ENCODE peak calls at places on chromosomes 12 and 14, in ten cellular contexts. One of them, this sample, is unnamed.

GRCh38 chr12:549476-550082 is 89.8 kb downstream of the B4GALNT3 start:
- DNase-seq in mammary epithelial cell: no peak
- DNase-seq in right atrium auricular region: no peak
- DNase-seq in A549: no peak
- DNase-seq in tibial artery: peak; percentile 49
- DNase-seq in hepatocyte: no peak
- DNase-seq in heart right ventricle: no peak
- DNase-seq in left ventricle myocardium inferior: no peak
- DNase-seq in lower lobe of right lung: no peak
- DNase-seq in kidney: no peak
- DNase-seq in this sample: no peak

GRCh38 chr14:63727736-63728728 is at the start of gene SGPP1:
- DNase-seq in lower lobe of right lung: peak; percentile 88
- DNase-seq in kidney: peak; percentile 93
- DNase-seq in left ventricle myocardium inferior: peak; percentile 84
- DNase-seq in heart right ventricle: peak; percentile 77
- DNase-seq in tibial artery: peak; percentile 83
- DNase-seq in mammary epithelial cell: peak; percentile 68
- DNase-seq in right atrium auricular region: peak; percentile 75
- DNase-seq in A549: peak; percentile 85
- DNase-seq in hepatocyte: peak; percentile 87
- DNase-seq in this sample: peak; percentile 74

GRCh38 chr12:5459051-5459782 is 27.3 kb downstream of the NTF3 start:
- DNase-seq in tibial artery: peak; percentile 10
- DNase-seq in A549: no peak
- DNase-seq in hepatocyte: no peak
- DNase-seq in right atrium auricular region: no peak
- DNase-seq in kidney: no peak
- DNase-seq in mammary epithelial cell: no peak
- DNase-seq in left ventricle myocardium inferior: no peak
- DNase-seq in lower lobe of right lung: no peak
- DNase-seq in heart right ventricle: no peak
- DNase-seq in this sample: no peak

GRCh38 chr14:64736271-64737131 is 32.3 kb downstream of the PLEKHG3 start:
- DNase-seq in lower lobe of right lung: peak; percentile 40
- DNase-seq in hepatocyte: peak; percentile 70
- DNase-seq in heart right ventricle: no peak
- DNase-seq in mammary epithelial cell: no peak
- DNase-seq in tibial artery: peak; percentile 65
- DNase-seq in A549: no peak
- DNase-seq in left ventricle myocardium inferior: peak; percentile 19
- DNase-seq in right atrium auricular region: no peak
- DNase-seq in kidney: peak; percentile 86
- DNase-seq in this sample: no peak

GRCh38 chr14:95895720-95896119 is 19.1 kb downstream of the TUNAR start:
- DNase-seq in A549: peak; percentile 48
- DNase-seq in lower lobe of right lung: no peak
- DNase-seq in tibial artery: no peak
- DNase-seq in heart right ventricle: no peak
- DNase-seq in hepatocyte: peak; percentile 56
- DNase-seq in right atrium auricular region: no peak
- DNase-seq in mammary epithelial cell: no peak
- DNase-seq in kidney: no peak
- DNase-seq in left ventricle myocardium inferior: no peak
- DNase-seq in this sample: peak; percentile 6

GRCh38 chr12:123532021-123532420 is 1.5 kb downstream of the RILPL1 start:
- DNase-seq in right atrium auricular region: no peak
- DNase-seq in heart right ventricle: peak; percentile 48
- DNase-seq in hepatocyte: no peak
- DNase-seq in tibial artery: no peak
- DNase-seq in mammary epithelial cell: peak; percentile 41
- DNase-seq in kidney: no peak
- DNase-seq in left ventricle myocardium inferior: no peak
- DNase-seq in lower lobe of right lung: no peak
- DNase-seq in A549: no peak
- DNase-seq in this sample: no peak

GRCh38 chr12:91007531-91008290 is 2.9 kb upstream of the EPYC start:
- DNase-seq in A549: no peak
- DNase-seq in hepatocyte: no peak
- DNase-seq in mammary epithelial cell: no peak
- DNase-seq in lower lobe of right lung: no peak
- DNase-seq in tibial artery: no peak
- DNase-seq in kidney: no peak
- DNase-seq in right atrium auricular region: no peak
- DNase-seq in left ventricle myocardium inferior: no peak
- DNase-seq in heart right ventricle: no peak
- DNase-seq in this sample: no peak

GRCh38 chr12:26058308-26058707 is 66.5 kb downstream of the BHLHE41 start:
- DNase-seq in tibial artery: no peak
- DNase-seq in left ventricle myocardium inferior: no peak
- DNase-seq in heart right ventricle: no peak
- DNase-seq in A549: peak; percentile 58
- DNase-seq in hepatocyte: no peak
- DNase-seq in mammary epithelial cell: no peak
- DNase-seq in right atrium auricular region: no peak
- DNase-seq in kidney: no peak
- DNase-seq in lower lobe of right lung: no peak
- DNase-seq in this sample: no peak

GRCh38 chr12:89567691-89568239 is 41.9 kb upstream of the POC1B start:
- DNase-seq in left ventricle myocardium inferior: no peak
- DNase-seq in heart right ventricle: no peak
- DNase-seq in hepatocyte: no peak
- DNase-seq in right atrium auricular region: no peak
- DNase-seq in lower lobe of right lung: no peak
- DNase-seq in mammary epithelial cell: peak; percentile 68
- DNase-seq in tibial artery: no peak
- DNase-seq in A549: no peak
- DNase-seq in kidney: no peak
- DNase-seq in this sample: no peak

GRCh38 chr14:52380294-52380693 is 66.2 kb downstream of the PTGER2 start:
- DNase-seq in left ventricle myocardium inferior: no peak
- DNase-seq in right atrium auricular region: no peak
- DNase-seq in mammary epithelial cell: peak; percentile 82
- DNase-seq in A549: peak; percentile 36
- DNase-seq in lower lobe of right lung: no peak
- DNase-seq in kidney: no peak
- DNase-seq in hepatocyte: no peak
- DNase-seq in heart right ventricle: no peak
- DNase-seq in tibial artery: no peak
- DNase-seq in this sample: no peak

GRCh38 chr14:69887740-69888657 is 8.8 kb downstream of the SMOC1 start:
- DNase-seq in heart right ventricle: no peak
- DNase-seq in mammary epithelial cell: peak; percentile 62
- DNase-seq in kidney: no peak
- DNase-seq in hepatocyte: no peak
- DNase-seq in lower lobe of right lung: no peak
- DNase-seq in left ventricle myocardium inferior: no peak
- DNase-seq in tibial artery: no peak
- DNase-seq in right atrium auricular region: no peak
- DNase-seq in A549: no peak
- DNase-seq in this sample: no peak

GRCh38 chr12:69284131-69284530 is 44.8 kb downstream of the CPSF6 start:
- DNase-seq in mammary epithelial cell: peak; percentile 60
- DNase-seq in left ventricle myocardium inferior: peak; percentile 81
- DNase-seq in A549: peak; percentile 79
- DNase-seq in kidney: peak; percentile 89
- DNase-seq in heart right ventricle: peak; percentile 76
- DNase-seq in tibial artery: peak; percentile 76
- DNase-seq in hepatocyte: peak; percentile 75
- DNase-seq in lower lobe of right lung: peak; percentile 81
- DNase-seq in right atrium auricular region: peak; percentile 80
- DNase-seq in this sample: peak; percentile 23

GRCh38 chr12:89648211-89648930 is 60.3 kb downstream of the ATP2B1 start:
- DNase-seq in kidney: no peak
- DNase-seq in left ventricle myocardium inferior: no peak
- DNase-seq in tibial artery: no peak
- DNase-seq in heart right ventricle: no peak
- DNase-seq in lower lobe of right lung: no peak
- DNase-seq in right atrium auricular region: no peak
- DNase-seq in hepatocyte: peak; percentile 67
- DNase-seq in mammary epithelial cell: no peak
- DNase-seq in A549: no peak
- DNase-seq in this sample: no peak

GRCh38 chr12:89040146-89040964 is 311.9 kb downstream of the DUSP6 start:
- DNase-seq in mammary epithelial cell: peak; percentile 78
- DNase-seq in hepatocyte: no peak
- DNase-seq in kidney: peak; percentile 66
- DNase-seq in tibial artery: no peak
- DNase-seq in left ventricle myocardium inferior: no peak
- DNase-seq in right atrium auricular region: no peak
- DNase-seq in A549: no peak
- DNase-seq in lower lobe of right lung: peak; percentile 46
- DNase-seq in heart right ventricle: no peak
- DNase-seq in this sample: peak; percentile 34

GRCh38 chr14:90986510-90986909 is 73.9 kb downstream of the RPS6KA5 start:
- DNase-seq in right atrium auricular region: no peak
- DNase-seq in lower lobe of right lung: no peak
- DNase-seq in heart right ventricle: no peak
- DNase-seq in kidney: no peak
- DNase-seq in tibial artery: no peak
- DNase-seq in A549: no peak
- DNase-seq in mammary epithelial cell: peak; percentile 79
- DNase-seq in hepatocyte: no peak
- DNase-seq in left ventricle myocardium inferior: no peak
- DNase-seq in this sample: no peak

GRCh38 chr14:103194256-103195045 is 71.2 kb downstream of the TNFAIP2 start:
- DNase-seq in heart right ventricle: no peak
- DNase-seq in hepatocyte: no peak
- DNase-seq in kidney: peak; percentile 7
- DNase-seq in right atrium auricular region: no peak
- DNase-seq in mammary epithelial cell: peak; percentile 48
- DNase-seq in lower lobe of right lung: no peak
- DNase-seq in A549: peak; percentile 31
- DNase-seq in left ventricle myocardium inferior: no peak
- DNase-seq in tibial artery: no peak
- DNase-seq in this sample: no peak

DNA sequence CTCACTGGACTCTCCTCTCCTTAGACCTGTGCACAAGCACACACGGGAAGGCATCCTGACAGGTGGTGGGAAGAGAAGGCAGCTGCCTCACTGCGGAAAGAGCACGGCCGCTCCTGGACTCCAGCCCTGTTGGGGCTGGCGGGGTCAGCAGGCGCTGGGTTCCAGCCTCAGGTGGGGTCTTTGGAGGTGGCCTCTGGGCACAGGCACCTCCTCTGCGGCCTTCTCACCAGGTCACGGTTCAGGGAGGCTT is 647 bp upstream of the MTA1 start:
- DNase-seq in tibial artery: no peak
- DNase-seq in heart right ventricle: no peak
- DNase-seq in mammary epithelial cell: no peak
- DNase-seq in lower lobe of right lung: no peak
- DNase-seq in kidney: no peak
- DNase-seq in left ventricle myocardium inferior: no peak
- DNase-seq in A549: no peak
- DNase-seq in right atrium auricular region: no peak
- DNase-seq in hepatocyte: no peak
- DNase-seq in this sample: no peak
- H3K4me1 ChIP-seq in tibial artery: peaks cover 51% of the 10 kb centered on the region
- H3K4me1 ChIP-seq in heart right ventricle: peaks cover 61% of the 10 kb centered on the region
- H3K4me1 ChIP-seq in mammary epithelial cell: peaks cover 27% of the 10 kb centered on the region
- H3K4me1 ChIP-seq in lower lobe of right lung: peaks cover 42% of the 10 kb centered on the region
- H3K4me1 ChIP-seq in kidney: peaks cover 19% of the 10 kb centered on the region
- H3K4me1 ChIP-seq in left ventricle myocardium inferior: peaks cover 68% of the 10 kb centered on the region
- H3K4me1 ChIP-seq in A549: peaks cover 24% of the 10 kb centered on the region
- H3K4me1 ChIP-seq in right atrium auricular region: peaks cover 61% of the 10 kb centered on the region
- H3K4me1 ChIP-seq in hepatocyte: peaks cover 18% of the 10 kb centered on the region
- H3K4me1 ChIP-seq in this sample: peaks cover 37% of the 10 kb centered on the region

DNA sequence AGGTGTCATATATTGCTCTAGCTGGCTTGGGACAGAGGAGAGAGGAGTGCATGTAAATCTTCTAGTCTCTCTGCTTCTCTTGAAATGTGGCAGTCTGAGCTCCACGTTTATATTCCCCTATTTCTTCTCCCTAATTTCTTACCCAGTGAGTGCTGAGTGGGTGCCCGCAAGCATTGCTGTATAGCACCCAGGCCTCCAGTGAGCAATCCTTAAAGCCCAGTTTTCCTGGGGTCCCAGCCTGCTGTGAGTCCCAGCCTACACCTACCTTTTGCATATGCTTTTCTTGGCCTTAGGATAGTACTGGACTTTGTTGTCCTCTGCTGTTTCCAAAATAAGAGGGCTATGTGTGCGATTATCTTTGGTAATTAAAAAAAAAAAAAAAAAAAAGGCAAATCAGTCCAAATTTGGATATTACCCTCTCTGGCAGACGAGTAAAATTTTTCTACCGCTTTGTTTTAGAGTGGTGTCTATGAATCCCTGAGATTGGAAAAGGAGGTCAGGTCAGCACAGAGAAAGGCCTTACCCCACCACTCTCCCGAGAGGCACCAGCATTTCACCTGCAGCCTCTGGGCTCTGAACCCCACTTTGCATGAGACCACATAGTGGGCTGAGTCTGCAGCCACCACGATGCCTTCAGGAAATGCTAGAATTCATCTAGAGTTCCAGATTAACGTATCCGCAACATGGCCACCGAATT is 1.1 kb downstream of the MGST1 start:
- DNase-seq in kidney: no peak
- DNase-seq in lower lobe of right lung: no peak
- DNase-seq in right atrium auricular region: no peak
- DNase-seq in left ventricle myocardium inferior: no peak
- DNase-seq in heart right ventricle: no peak
- DNase-seq in hepatocyte: no peak
- DNase-seq in mammary epithelial cell: peak; percentile 15
- DNase-seq in A549: peak; percentile 39
- DNase-seq in tibial artery: no peak
- DNase-seq in this sample: no peak
- H3K4me3 ChIP-seq in kidney: peak overlapping the region; percentile 51
- H3K4me3 ChIP-seq in lower lobe of right lung: peak overlapping the region; percentile 64
- H3K4me3 ChIP-seq in right atrium auricular region: peak overlapping the region; percentile 50
- H3K4me3 ChIP-seq in left ventricle myocardium inferior: peak overlapping the region; percentile 63
- H3K4me3 ChIP-seq in heart right ventricle: peak overlapping the region; percentile 31
- H3K4me3 ChIP-seq in hepatocyte: peak overlapping the region; percentile 34
- H3K4me3 ChIP-seq in mammary epithelial cell: peak overlapping the region; percentile 72
- H3K4me3 ChIP-seq in A549: peak overlapping the region; percentile 76
- H3K4me3 ChIP-seq in tibial artery: peak overlapping the region; percentile 48
- H3K4me3 ChIP-seq in this sample: no peak overlapping the region

GRCh38 chr12:17489452-17489851 is 600.5 kb downstream of the RERGL start:
- DNase-seq in left ventricle myocardium inferior: no peak
- DNase-seq in tibial artery: no peak
- DNase-seq in heart right ventricle: no peak
- DNase-seq in kidney: no peak
- DNase-seq in mammary epithelial cell: no peak
- DNase-seq in right atrium auricular region: no peak
- DNase-seq in A549: no peak
- DNase-seq in lower lobe of right lung: no peak
- DNase-seq in hepatocyte: no peak
- DNase-seq in this sample: no peak
- TF ChIP-seq CTCF in left ventricle myocardium inferior: no peak
- TF ChIP-seq CTCF in tibial artery: no peak
- TF ChIP-seq CTCF in heart right ventricle: no peak
- TF ChIP-seq CTCF in kidney: no peak
- TF ChIP-seq CTCF in mammary epithelial cell: no peak
- TF ChIP-seq CTCF in right atrium auricular region: no peak
- TF ChIP-seq CTCF in A549: no peak
- TF ChIP-seq CTCF in lower lobe of right lung: no peak
- TF ChIP-seq CTCF in hepatocyte: no peak
- TF ChIP-seq CTCF in this sample: no peak

DNA sequence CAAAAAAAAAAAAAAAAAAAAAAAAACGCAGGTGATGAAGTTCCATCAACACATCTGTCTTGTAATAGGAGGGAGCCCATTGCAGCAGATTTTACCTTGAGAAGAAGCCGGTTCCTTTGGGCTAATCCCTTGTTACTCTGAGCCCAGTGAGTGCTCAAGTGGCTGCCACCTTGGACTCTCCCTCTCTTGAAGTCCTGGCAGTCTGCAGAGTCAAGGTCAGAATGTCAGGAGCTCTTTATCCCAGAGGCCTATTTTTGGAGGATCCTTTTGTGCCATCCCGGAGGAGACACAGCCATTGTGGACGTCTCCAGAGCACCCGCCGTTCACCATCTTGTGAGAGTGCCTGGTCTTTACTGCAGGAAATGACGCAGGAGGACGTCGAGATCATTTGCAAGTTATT is 344.2 kb upstream of the FKBP4 start:
- DNase-seq in kidney: no peak
- DNase-seq in tibial artery: no peak
- DNase-seq in hepatocyte: no peak
- DNase-seq in heart right ventricle: no peak
- DNase-seq in lower lobe of right lung: no peak
- DNase-seq in left ventricle myocardium inferior: no peak
- DNase-seq in A549: no peak
- DNase-seq in mammary epithelial cell: no peak
- DNase-seq in right atrium auricular region: no peak
- DNase-seq in this sample: no peak
- H3K4me1 ChIP-seq in kidney: no peaks in the 10 kb centered on the region
- H3K4me1 ChIP-seq in tibial artery: peaks cover 29% of the 10 kb centered on the region
- H3K4me1 ChIP-seq in hepatocyte: no peaks in the 10 kb centered on the region
- H3K4me1 ChIP-seq in heart right ventricle: peaks cover 44% of the 10 kb centered on the region
- H3K4me1 ChIP-seq in lower lobe of right lung: peaks cover 11% of the 10 kb centered on the region
- H3K4me1 ChIP-seq in left ventricle myocardium inferior: peaks cover 50% of the 10 kb centered on the region
- H3K4me1 ChIP-seq in A549: no peaks in the 10 kb centered on the region
- H3K4me1 ChIP-seq in mammary epithelial cell: no peaks in the 10 kb centered on the region
- H3K4me1 ChIP-seq in right atrium auricular region: peaks cover 11% of the 10 kb centered on the region
- H3K4me1 ChIP-seq in this sample: no peaks in the 10 kb centered on the region